ENCODE peak calls at places on chromosomes 11 and 22, in six cellular contexts. Z is Kasumi-1, R is GOT3, K is SW480, L is NCI-H748 treated with DMSO at 0.1 percent for 48 hours, U is T follicular helper cell. J is an unnamed sample.

GRCh38 chr22:40666151-40666848 is 13.0 kb upstream of the MCHR1 start:
- DNase-seq in Z (no peak), R (no peak), K (no peak), L (no peak), U (no peak), J (no peak)

GRCh38 chr11:8713760-8714159 is 31.2 kb downstream of the RPL27A start:
- DNase-seq in Z (no peak), R (no peak), K (no peak), L (no peak), U (no peak), J (no peak)

GRCh38 chr11:108131993-108132392 is 10.6 kb downstream of the ACAT1 start:
- DNase-seq in Z (no peak), R (no peak), K (no peak), L (no peak), U (no peak), J (no peak)

GRCh38 chr11:132719684-132720083 is 812.6 kb downstream of the OPCML start:
- DNase-seq in Z (no peak), R (no peak), K (no peak), L (no peak), U (no peak), J (no peak)

GRCh38 chr11:111795333-111795985 is 29.3 kb upstream of the PPP2R1B start:
- DNase-seq in Z (no peak), R (no peak), K (no peak), L (no peak), U (no peak), J (no peak)

GRCh38 chr22:22248878-22249277 is 4.3 kb downstream of the VPREB1 start:
- DNase-seq in Z (peak; percentile 77), R (no peak), K (no peak), L (no peak), U (no peak), J (no peak)

GRCh38 chr11:35063453-35063852 is 75.5 kb upstream of the CD44 start:
- DNase-seq in Z (no peak), R (no peak), K (no peak), L (no peak), U (no peak), J (no peak)

GRCh38 chr11:15145151-15145550 is 30.4 kb downstream of the INSC start:
- DNase-seq in Z (no peak), R (no peak), K (no peak), L (no peak), U (no peak), J (no peak)

GRCh38 chr11:65636810-65637557 is 917 bp upstream of the SIPA1 start:
- DNase-seq in Z (no peak), R (no peak), K (no peak), L (no peak), U (no peak), J (no peak)

GRCh38 chr11:65078151-65078550 is 5.7 kb downstream of the CDCA5 start:
- DNase-seq in Z (peak; percentile 29), R (no peak), K (peak; percentile 50), L (no peak), U (peak; percentile 61), J (peak; percentile 56)

GRCh38 chr11:119594639-119595249 is 134.3 kb downstream of the NECTIN1 start:
- DNase-seq in Z (no peak), R (no peak), K (no peak), L (no peak), U (no peak), J (no peak)

GRCh38 chr11:121127809-121128208 is 26.8 kb downstream of the TECTA start:
- DNase-seq in Z (no peak), R (no peak), K (no peak), L (no peak), U (no peak), J (no peak)

GRCh38 chr11:69002101-69002742 is 10.8 kb downstream of the MRGPRF start:
- DNase-seq in Z (no peak), R (no peak), K (no peak), L (no peak), U (no peak), J (no peak)

GRCh38 chr11:46826310-46827044 is 19.6 kb downstream of the CKAP5 start:
- DNase-seq in Z (no peak), R (no peak), K (peak; percentile 83), L (peak; percentile 51), U (peak; percentile 53), J (peak; percentile 79)

GRCh38 chr11:8315463-8315862 is 51.8 kb upstream of the LMO1 start:
- DNase-seq in Z (no peak), R (no peak), K (no peak), L (no peak), U (no peak), J (no peak)

GRCh38 chr11:61787928-61788491 is 4.4 kb downstream of the TMEM258 start:
- DNase-seq in Z (peak; percentile 77), R (no peak), K (peak; percentile 69), L (no peak), U (no peak), J (peak; percentile 81)

GRCh38 chr11:72716788-72717435 is 35.3 kb downstream of the ARAP1 start:
- DNase-seq in Z (no peak), R (no peak), K (no peak), L (no peak), U (no peak), J (no peak)

GRCh38 chr11:45052361-45052760 is 94.1 kb upstream of the PRDM11 start:
- DNase-seq in Z (no peak), R (no peak), K (no peak), L (no peak), U (no peak), J (no peak)

GRCh38 chr11:73141031-73141308 is 1.1 kb downstream of the FCHSD2 start:
- DNase-seq in Z (peak; percentile 45), R (no peak), K (peak; percentile 21), L (peak; percentile 37), U (peak; percentile 7), J (peak; percentile 8)

GRCh38 chr11:10304495-10305261 is at the start of gene ADM:
- DNase-seq in Z (peak; percentile 48), R (peak; percentile 77), K (peak; percentile 92), L (peak; percentile 79), U (no peak), J (peak; percentile 96)

GRCh38 chr22:30573594-30574094 is 821 bp downstream of the GAL3ST1 start:
- DNase-seq in Z (no peak), R (no peak), K (peak; percentile 64), L (peak; percentile 0), U (no peak), J (no peak)

GRCh38 chr22:19011075-19011474 is 75.0 kb upstream of the PRODH start:
- DNase-seq in Z (no peak), R (no peak), K (no peak), L (peak; percentile 45), U (no peak), J (no peak)

GRCh38 chr11:74020537-74020936 is 11.7 kb upstream of the UCP3 start:
- DNase-seq in Z (peak; percentile 37), R (no peak), K (no peak), L (no peak), U (no peak), J (no peak)

GRCh38 chr11:82899957-82900276 is 313 bp downstream of the PRCP start:
- DNase-seq in Z (peak; percentile 17), R (no peak), K (peak; percentile 9), L (no peak), U (no peak), J (no peak)

GRCh38 chr11:34650528-34650927 is 29.6 kb downstream of the EHF start:
- DNase-seq in Z (peak; percentile 76), R (no peak), K (no peak), L (no peak), U (peak; percentile 43), J (no peak)

GRCh38 chr22:32698926-32699619 is 102.4 kb upstream of the TIMP3 start:
- DNase-seq in Z (no peak), R (no peak), K (no peak), L (no peak), U (no peak), J (no peak)

GRCh38 chr22:41656515-41656914 is 32.2 kb downstream of the SNU13 start:
- DNase-seq in Z (no peak), R (no peak), K (no peak), L (no peak), U (no peak), J (no peak)

GRCh38 chr22:22745225-22746060 is 101.0 kb downstream of the GGTLC2 start:
- DNase-seq in Z (peak; percentile 43), R (no peak), K (peak; percentile 6), L (no peak), U (no peak), J (peak; percentile 72)

GRCh38 chr11:1826552-1827094 is 8.2 kb upstream of the SYT8 start:
- DNase-seq in Z (peak; percentile 29), R (no peak), K (peak; percentile 70), L (no peak), U (no peak), J (peak; percentile 54)

GRCh38 chr11:44761546-44761961 is 34.8 kb downstream of the TSPAN18 start:
- DNase-seq in Z (no peak), R (no peak), K (no peak), L (no peak), U (no peak), J (no peak)

GRCh38 chr11:373716-374551 is 4.6 kb downstream of the B4GALNT4 start:
- DNase-seq in Z (no peak), R (no peak), K (no peak), L (no peak), U (no peak), J (peak; percentile 84)

GRCh38 chr22:26585104-26585790 is 4.7 kb downstream of the TPST2 start:
- DNase-seq in Z (peak; percentile 2), R (peak; percentile 23), K (no peak), L (no peak), U (no peak), J (no peak)

GRCh38 chr11:125939081-125939521 is 6.7 kb upstream of the VSIG10L2 start:
- DNase-seq in Z (no peak), R (no peak), K (no peak), L (peak; percentile 3), U (no peak), J (no peak)

GRCh38 chr22:45583504-45583903 is 80.8 kb downstream of the FBLN1 start:
- DNase-seq in Z (no peak), R (no peak), K (no peak), L (no peak), U (no peak), J (no peak)

GRCh38 chr22:17451251-17451765 is 82.0 kb downstream of the CECR2 start:
- DNase-seq in Z (no peak), R (no peak), K (no peak), L (no peak), U (no peak), J (no peak)

GRCh38 chr11:78127408-78127807 is 12.0 kb downstream of the ALG8 start:
- DNase-seq in Z (no peak), R (no peak), K (no peak), L (no peak), U (no peak), J (no peak)

GRCh38 chr11:63907808-63908530 is 9.0 kb downstream of the RCOR2 start:
- DNase-seq in Z (no peak), R (no peak), K (no peak), L (no peak), U (no peak), J (no peak)

GRCh38 chr11:1310315-1310687 is 869 bp upstream of the TOLLIP start:
- DNase-seq in Z (peak; percentile 75), R (no peak), K (peak; percentile 26), L (no peak), U (no peak), J (no peak)